ENCODE peak calls at places on chromosomes 4 and X, in four cellular contexts. B, U, M and X are unnamed samples. For H3K4me1, the result is how much of the 10 kb centered on the place peaks cover.

GRCh38 chrX:12977761-12978204 is 2.9 kb downstream of the TMSB4X start:
- DNase-seq in U (no peak), M (no peak), B (no peak), X (no peak)

GRCh38 chr4:133584714-133585113 is 435.6 kb downstream of the PCDH10 start:
- DNase-seq in B (no peak), U (no peak), M (peak), X (no peak)

GRCh38 chrX:49951524-49952193 is 29.3 kb downstream of the CLCN5 start:
- DNase-seq in M (no peak), B (no peak), U (no peak), X (no peak)

GRCh38 chr4:98522603-98523395 is 135.6 kb downstream of the TSPAN5 start:
- DNase-seq in M (peak), B (peak), U (peak), X (no peak)

GRCh38 chrX:112094729-112095128 is 12.2 kb upstream of the TRPC5 start:
- DNase-seq in B (no peak), U (no peak), M (no peak), X (no peak)

GRCh38 chr4:165971941-165972340 is 98.9 kb downstream of the TLL1 start:
- DNase-seq in M (peak), B (no peak), U (no peak), X (no peak)

GRCh38 chr4:170014359-170015008 is 11.7 kb downstream of the MFAP3L start:
- DNase-seq in M (no peak), B (no peak), U (no peak), X (no peak)

GRCh38 chrX:131854586-131854985 is 168.5 kb upstream of the STK26 start:
- DNase-seq in B (no peak), M (peak), U (no peak), X (no peak)

GRCh38 chr4:183300070-183300469 is 20.0 kb downstream of the CLDN22 start:
- DNase-seq in U (no peak), B (no peak), M (no peak), X (no peak)

GRCh38 chrX:16822723-16823122 is 36.5 kb downstream of the TXLNG start:
- DNase-seq in B (no peak), M (peak), U (no peak), X (no peak)

GRCh38 chr4:147546341-147546740 is 65.4 kb downstream of the EDNRA start:
- DNase-seq in U (no peak), B (no peak), M (peak), X (no peak)

GRCh38 chr4:76690091-76690905 is 207.6 kb downstream of the SOWAHB start:
- DNase-seq in M (peak), B (no peak), U (no peak), X (no peak)

GRCh38 chr4:2887343-2887742 is 43.7 kb downstream of the ADD1 start:
- DNase-seq in B (no peak), M (no peak), U (no peak), X (peak)

GRCh38 chr4:2882341-2882740 is 38.7 kb downstream of the ADD1 start:
- DNase-seq in M (no peak), B (no peak), U (no peak), X (no peak)

GRCh38 chr4:2886622-2887021 is 43.0 kb downstream of the ADD1 start:
- DNase-seq in M (no peak), U (no peak), B (peak), X (no peak)

GRCh38 chr4:2888826-2889225 is 45.2 kb downstream of the ADD1 start:
- DNase-seq in M (no peak), B (no peak), U (no peak), X (no peak)

GRCh38 chr4:2886161-2886560 is 42.5 kb downstream of the ADD1 start:
- DNase-seq in B (no peak), U (no peak), M (no peak), X (no peak)
- H3K4me1 ChIP-seq in B (under half), U (under half), M (under half), X (under half)

GRCh38 chrX:18884916-18885315 is 99.0 kb downstream of the PHKA2 start:
- DNase-seq in M (no peak), U (no peak), B (no peak), X (no peak)

GRCh38 chrX:18883961-18884765 is 99.8 kb downstream of the PHKA2 start:
- DNase-seq in B (no peak), U (no peak), M (no peak), X (no peak)

GRCh38 chrX:18886005-18886343 is 97.9 kb downstream of the PHKA2 start:
- DNase-seq in U (no peak), M (no peak), B (no peak), X (no peak)

GRCh38 chrX:18886344-18887161 is 97.4 kb downstream of the PHKA2 start:
- DNase-seq in B (peak), M (peak), U (peak), X (peak)

GRCh38 chrX:18885317-18886004 is 98.5 kb downstream of the PHKA2 start:
- DNase-seq in M (no peak), B (no peak), U (no peak), X (no peak)
- H3K9ac ChIP-seq in M (no peak), B (no peak), U (peak), X (no peak)

DNA sequence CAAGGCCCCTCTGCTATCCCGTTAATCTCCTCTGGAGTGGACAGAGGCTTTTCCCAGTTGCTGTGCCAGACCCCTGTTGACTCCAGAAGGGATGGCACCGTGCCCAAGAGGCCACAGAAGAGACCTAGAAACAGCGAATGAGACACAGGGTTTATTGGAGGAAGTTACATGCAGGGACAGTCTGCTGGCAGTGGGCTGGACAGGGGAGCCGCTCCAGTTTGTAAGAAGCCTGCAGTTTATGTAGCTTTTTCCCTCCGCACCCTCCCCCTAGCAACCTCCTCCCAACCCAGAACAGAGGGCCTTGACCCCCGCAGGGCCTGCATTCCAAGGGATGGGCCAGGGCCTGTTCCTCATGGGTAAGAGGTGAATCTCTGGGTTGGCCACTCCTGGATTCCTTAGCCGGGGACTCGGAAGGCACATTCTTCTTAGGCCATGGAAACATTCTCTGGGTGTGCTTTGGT is 216.8 kb upstream of the PSAPL1 start:
- DNase-seq in M (no peak), B (peak), U (no peak), X (peak)
- H3K4me1 ChIP-seq in M (under half), B (under half), U (under half), X (under half)

DNA sequence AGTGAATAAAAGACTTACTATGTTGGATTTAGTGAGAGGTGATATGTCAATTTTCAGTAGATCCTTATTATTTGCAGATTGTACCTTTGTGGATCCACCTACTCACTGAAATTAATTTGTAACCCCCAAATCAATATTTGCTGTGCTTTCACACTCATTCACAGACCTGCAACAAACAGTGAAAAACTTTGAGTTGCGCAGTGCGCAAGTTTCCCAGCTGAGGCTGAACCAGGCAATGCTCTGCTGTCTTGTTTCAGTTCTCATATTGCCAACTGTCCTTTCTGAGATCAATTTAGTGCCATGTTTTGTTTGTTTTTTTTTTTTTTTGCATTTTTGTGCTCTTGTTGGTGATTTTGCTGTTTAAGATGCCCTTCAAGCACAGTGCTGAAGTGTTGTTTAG is 40.8 kb upstream of the LEF1 start:
- DNase-seq in U (no peak), M (no peak), B (no peak), X (no peak)
- H3K9ac ChIP-seq in U (no peak), M (no peak), B (no peak), X (no peak)

GRCh38 chrX:153969125-153969903 is 2.3 kb downstream of the HCFC1 start:
- DNase-seq in U (no peak), B (peak), M (no peak), X (peak)
- H3K4me1 ChIP-seq in U (under half), B (under half), M (under half), X (under half)

GRCh38 chr4:118712872-118713271 is 27.7 kb downstream of the METTL14 start:
- DNase-seq in B (no peak), M (no peak), U (no peak), X (no peak)

GRCh38 chr4:118718511-118719170 is 33.4 kb downstream of the METTL14 start:
- DNase-seq in M (peak), B (no peak), U (no peak), X (no peak)

GRCh38 chr4:118711047-118711446 is 25.9 kb downstream of the METTL14 start:
- DNase-seq in U (no peak), B (no peak), M (no peak), X (no peak)

GRCh38 chr4:118716304-118716703 is 31.1 kb downstream of the METTL14 start:
- DNase-seq in U (no peak), B (no peak), M (no peak), X (no peak)
- H3K9ac ChIP-seq in U (no peak), B (no peak), M (no peak), X (no peak)

GRCh38 chrX:136656596-136656995 is 8.6 kb downstream of the CD40LG start:
- DNase-seq in U (no peak), M (no peak), B (peak), X (no peak)
- H3K4me1 ChIP-seq in U (under half), M (under half), B (under half), X (under half)